ENCODE peak calls at places on chromosomes 13 and 19, in nine cellular contexts. X is ovary, B is GM12878, P is spleen, Q is IMR-90, J is stomach, L is breast epithelium, Y is tibial nerve, O is body of pancreas. F is an unnamed sample.

GRCh38 chr19:17337675-17338439 is 504 bp downstream of the GTPBP3 start:
- DNase-seq in P (peak), O (no peak), Q (no peak), L (no peak), X (no peak), Y (no peak), J (no peak), B (no peak), F (no peak)

GRCh38 chr13:50323440-50324070 is 308.3 kb downstream of the KCNRG start:
- DNase-seq in J (no peak), O (no peak), Q (peak), X (no peak), Y (no peak), L (no peak), P (no peak), B (no peak), F (no peak)

GRCh38 chr13:98509271-98510155 is 67.4 kb downstream of the STK24 start:
- DNase-seq in O (no peak), Y (no peak), J (peak), X (no peak), L (no peak), Q (peak), P (no peak), B (peak), F (peak)

GRCh38 chr13:74290324-74290773 is 156.1 kb upstream of the KLF12 start:
- DNase-seq in X (peak), J (no peak), Q (peak), L (peak), O (peak), Y (no peak), B (no peak), P (no peak), F (peak)

GRCh38 chr13:97878421-97879375 is 74.8 kb upstream of the IPO5 start:
- DNase-seq in X (no peak), O (no peak), J (no peak), B (no peak), Q (peak), Y (no peak), P (no peak), L (no peak), F (no peak)

GRCh38 chr13:23434431-23434830 is 929 bp upstream of the SACS start:
- DNase-seq in P (no peak), O (no peak), X (no peak), B (no peak), J (no peak), L (no peak), Q (no peak), Y (no peak), F (no peak)

GRCh38 chr13:100274942-100275506 is 186.1 kb downstream of the PCCA start:
- DNase-seq in P (no peak), B (no peak), J (no peak), O (no peak), L (no peak), Q (peak), Y (no peak), X (no peak), F (no peak)

GRCh38 chr19:10061717-10062310 is 24.3 kb upstream of the SHFL start:
- DNase-seq in X (no peak), P (no peak), Y (no peak), B (no peak), Q (no peak), J (no peak), L (no peak), O (no peak), F (no peak)

GRCh38 chr13:94550030-94550738 is 45.8 kb downstream of the TGDS start:
- DNase-seq in L (peak), O (no peak), Y (no peak), P (no peak), J (peak), X (no peak), Q (peak), B (peak), F (no peak)

GRCh38 chr13:72556945-72557344 is 170.5 kb downstream of the MZT1 start:
- DNase-seq in J (no peak), P (no peak), O (no peak), L (no peak), X (no peak), Y (no peak), B (no peak), Q (no peak), F (no peak)

GRCh38 chr19:897442-898039 is 4.3 kb downstream of the RNU6-9 start:
- DNase-seq in L (no peak), O (no peak), P (no peak), Q (no peak), X (no peak), Y (no peak), B (no peak), J (no peak), F (no peak)
- TF ChIP-seq CTCF in L (no peak), O (no peak), P (no peak), Q (no peak), X (no peak), Y (no peak), B (no peak), J (no peak), F (no peak)

GRCh38 chr19:13102666-13103584 is at the start of gene LYL1:
- DNase-seq in B (no peak), X (peak), Q (no peak), J (peak), L (no peak), P (peak), Y (no peak), O (peak), F (no peak)
- TF ChIP-seq POLR2A in B (peak), X (no peak), Q (no peak), J (no peak), L (no peak), P (peak), Y (no peak), O (peak), F (no peak)

GRCh38 chr19:28985201-28985600 is 227.8 kb downstream of the UQCRFS1 start:
- DNase-seq in B (no peak), O (no peak), Q (no peak), J (no peak), Y (no peak), X (no peak), P (no peak), L (no peak), F (no peak)

GRCh38 chr19:28981994-28982393 is 231.0 kb downstream of the UQCRFS1 start:
- DNase-seq in J (no peak), Q (no peak), X (no peak), B (no peak), P (no peak), L (no peak), Y (no peak), O (no peak), F (no peak)

GRCh38 chr19:28977826-28978225 is 235.1 kb downstream of the UQCRFS1 start:
- DNase-seq in B (no peak), O (no peak), X (no peak), P (no peak), Q (no peak), J (no peak), L (no peak), Y (no peak), F (no peak)

GRCh38 chr19:28984315-28984714 is 228.6 kb downstream of the UQCRFS1 start:
- DNase-seq in Q (no peak), Y (no peak), X (no peak), L (no peak), O (no peak), J (no peak), B (no peak), P (no peak), F (no peak)

GRCh38 chr19:28980236-28980868 is 232.6 kb downstream of the UQCRFS1 start:
- DNase-seq in X (no peak), Q (peak), J (no peak), Y (no peak), P (no peak), O (no peak), B (no peak), L (no peak), F (no peak)
- TF ChIP-seq CTCF in X (no peak), Q (peak), J (no peak), Y (no peak), P (no peak), O (no peak), B (no peak), L (no peak), F (no peak)

DNA sequence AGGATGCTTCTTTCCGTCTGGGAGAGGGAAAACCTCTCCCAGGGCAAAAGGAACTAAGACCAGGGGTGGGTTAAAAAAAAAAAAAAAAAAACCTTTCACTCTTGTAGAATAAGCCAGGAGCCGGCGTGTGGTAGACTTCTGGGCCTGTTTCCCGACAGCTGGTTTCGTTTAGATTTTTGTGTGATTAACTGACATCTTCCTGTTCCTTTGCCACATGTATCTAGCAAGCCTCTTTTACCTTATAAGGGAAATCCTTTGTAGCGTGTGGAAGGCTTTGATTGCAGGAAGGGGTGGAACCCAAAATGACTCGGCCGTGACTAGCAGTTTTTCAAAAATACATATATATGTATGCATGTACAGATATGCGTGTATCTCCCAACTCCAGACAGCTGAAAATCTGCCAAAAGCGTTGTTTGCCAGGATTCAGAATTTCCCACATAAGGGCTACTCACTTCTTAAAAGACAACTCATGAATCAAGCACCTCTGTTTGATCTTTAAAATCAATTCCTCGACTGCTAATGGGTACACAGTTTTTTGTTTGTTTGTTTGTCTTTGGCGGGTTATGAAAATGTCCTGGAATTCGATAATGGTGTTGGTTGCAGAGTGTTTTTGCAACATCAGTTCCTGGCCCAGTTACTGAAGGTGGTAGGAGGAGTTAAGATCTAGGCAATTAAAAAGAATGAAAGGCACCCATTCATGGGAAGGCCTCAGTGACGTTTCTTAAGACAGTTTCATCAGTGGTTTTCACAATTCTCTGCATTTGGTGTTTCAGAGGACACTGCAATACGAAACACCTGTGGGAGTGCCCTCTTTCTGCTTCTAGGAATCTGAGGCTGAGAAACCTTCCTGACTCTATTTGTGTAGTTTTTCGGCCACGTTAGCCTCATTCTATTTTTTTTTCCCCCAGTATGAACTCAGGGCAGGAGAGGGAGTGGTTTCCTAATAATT is 2.7 kb downstream of the TPM4 start:
- DNase-seq in Y (peak), X (peak), J (peak), P (peak), O (peak), Q (peak), B (peak), L (peak), F (peak)
- TF ChIP-seq POLR2A in Y (no peak), X (no peak), J (no peak), P (no peak), O (no peak), Q (peak), B (peak), L (peak), F (no peak)

DNA sequence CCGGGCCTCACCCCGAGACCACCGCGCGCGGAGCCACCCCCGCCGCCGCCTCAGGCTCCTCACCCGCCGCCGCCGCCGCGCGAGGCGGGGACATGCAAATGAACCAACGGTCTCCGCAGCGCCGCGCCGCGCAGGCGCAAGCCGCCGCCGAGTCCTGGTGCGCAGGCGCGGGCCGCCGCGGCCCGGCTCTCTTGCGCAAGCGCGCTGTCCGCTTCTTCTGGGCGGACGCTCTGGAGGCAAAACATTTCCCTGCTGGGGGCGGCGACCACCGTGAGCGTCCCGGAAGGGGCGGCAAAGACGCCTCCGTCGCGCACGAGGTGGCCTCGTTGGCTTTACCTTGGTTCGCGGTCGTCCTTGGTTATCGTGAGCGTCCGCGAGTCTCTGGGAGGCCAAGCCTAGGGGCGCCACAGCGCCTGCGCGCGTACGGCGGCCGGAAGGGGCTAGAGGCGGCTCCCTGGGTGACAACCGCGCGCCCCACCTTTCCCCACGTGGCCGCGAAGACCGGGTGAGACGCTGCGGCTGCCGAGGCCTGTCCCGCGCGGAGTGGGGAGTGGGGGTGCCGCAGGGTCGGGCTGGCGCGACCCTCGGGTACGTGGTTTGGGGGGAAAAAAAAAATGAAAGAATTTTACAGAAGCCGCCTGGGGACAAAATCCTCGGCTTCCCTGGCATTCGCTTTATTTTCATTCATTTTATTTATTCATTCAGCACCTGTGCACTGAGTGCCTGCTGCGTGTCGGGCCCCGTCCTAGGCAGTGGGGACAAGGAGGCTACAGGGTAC is at the start of the genes ARMC6 and SUGP2:
- DNase-seq in Y (peak), X (peak), B (peak), L (peak), J (peak), O (peak), P (peak), Q (peak), F (peak)
- TF ChIP-seq CTCF in Y (no peak), X (peak), B (no peak), L (peak), J (no peak), O (no peak), P (no peak), Q (no peak), F (no peak)

GRCh38 chr13:54912367-54912766 is 1883.8 kb downstream of the OLFM4 start:
- DNase-seq in J (no peak), Q (no peak), X (no peak), L (no peak), O (no peak), P (no peak), Y (no peak), B (no peak), F (no peak)
- TF ChIP-seq POLR2A in J (no peak), Q (no peak), X (no peak), L (no peak), O (no peak), P (no peak), Y (no peak), B (no peak), F (no peak)

DNA sequence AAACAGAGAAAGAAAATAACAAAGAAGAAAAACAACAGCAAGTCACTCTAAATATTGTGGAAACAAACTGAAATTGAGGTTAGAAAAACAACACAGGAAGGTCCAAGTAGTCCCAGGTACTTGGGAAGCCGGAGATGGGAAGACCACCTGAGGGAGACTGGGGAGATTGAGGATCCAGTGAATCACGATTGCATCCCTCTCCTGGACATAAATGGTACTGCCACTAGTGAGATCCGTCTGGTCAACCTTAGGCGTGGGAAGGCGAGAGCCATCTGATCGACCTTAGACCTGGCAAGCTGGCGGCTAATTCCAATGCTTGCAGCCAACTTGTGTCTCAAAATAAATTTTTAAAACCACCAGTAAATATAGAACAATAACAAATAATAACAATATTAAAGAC is 81.9 kb downstream of the ZNF726 start:
- DNase-seq in X (no peak), B (no peak), L (no peak), Y (no peak), P (no peak), J (no peak), O (no peak), Q (no peak), F (no peak)
- TF ChIP-seq CTCF in X (no peak), B (peak), L (no peak), Y (peak), P (no peak), J (no peak), O (no peak), Q (peak), F (no peak)

DNA sequence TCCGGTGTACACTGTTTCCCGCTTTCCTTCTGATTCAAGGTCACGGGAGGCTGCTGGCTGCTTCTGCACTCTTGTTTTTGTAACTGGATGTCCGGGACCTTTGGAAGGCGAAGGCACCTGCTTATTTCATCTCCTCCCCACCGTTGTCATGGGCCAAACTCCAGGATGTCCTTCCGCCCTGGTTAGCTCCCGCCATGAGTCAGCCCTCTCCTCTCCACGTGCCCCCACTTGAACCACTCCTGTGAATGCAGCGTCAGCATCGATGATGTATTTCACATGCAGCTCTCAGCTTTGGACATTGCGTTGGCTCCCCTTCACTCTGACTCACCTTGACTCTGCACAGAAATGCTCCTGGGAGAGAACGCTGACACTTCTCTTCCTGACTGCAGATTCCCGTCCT is 5.5 kb upstream of the GALP start:
- DNase-seq in O (peak), B (no peak), Q (peak), L (no peak), P (no peak), X (no peak), J (no peak), Y (no peak), F (no peak)
- TF ChIP-seq POLR2A in O (no peak), B (no peak), Q (no peak), L (no peak), P (no peak), X (no peak), J (no peak), Y (no peak), F (no peak)

DNA sequence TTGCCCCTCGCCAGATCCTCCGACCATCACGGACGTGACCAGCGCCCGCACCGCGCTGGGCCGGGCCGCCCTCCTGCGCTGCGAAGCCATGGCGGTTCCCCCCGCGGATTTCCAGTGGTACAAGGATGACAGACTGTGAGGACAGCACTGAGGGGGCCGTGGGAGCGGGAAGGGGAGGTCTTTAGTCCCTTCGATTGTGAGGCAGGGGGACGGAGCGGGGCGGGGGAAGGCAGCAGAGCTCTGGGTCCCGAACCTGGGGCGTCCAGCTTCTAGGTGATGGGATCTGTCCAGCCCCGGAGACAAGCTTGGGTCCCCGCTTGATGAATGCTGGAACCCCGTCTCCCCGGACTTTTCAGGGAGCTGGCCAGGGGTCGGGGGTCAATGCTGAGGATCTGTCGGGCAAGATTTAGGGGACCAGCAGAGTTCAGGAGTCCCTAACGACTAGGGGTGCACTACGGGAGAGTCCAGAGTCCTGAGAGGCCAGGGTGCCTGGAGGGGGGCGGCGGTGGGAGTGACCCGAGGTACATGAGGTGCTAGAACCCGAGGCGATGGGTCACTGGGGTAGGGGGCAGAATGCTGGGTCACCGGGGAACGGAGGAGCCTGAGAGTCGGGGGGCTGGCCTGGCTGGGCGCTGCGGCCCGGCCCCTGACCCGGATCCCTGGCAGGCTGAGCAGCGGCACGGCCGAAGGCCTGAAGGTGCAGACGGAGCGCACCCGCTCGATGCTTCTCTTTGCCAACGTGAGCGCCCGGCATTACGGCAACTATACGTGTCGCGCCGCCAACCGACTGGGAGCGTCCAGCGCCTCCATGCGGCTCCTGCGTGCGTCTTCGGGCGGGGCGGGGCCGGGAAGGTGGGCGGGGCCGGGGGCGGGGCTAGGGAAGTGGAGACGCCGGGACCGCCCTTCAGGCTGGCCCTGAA is 14.6 kb downstream of the VSIG10L start:
- DNase-seq in B (no peak), J (peak), P (peak), O (no peak), L (no peak), X (no peak), Y (no peak), Q (peak), F (no peak)
- TF ChIP-seq CTCF in B (no peak), J (no peak), P (no peak), O (no peak), L (no peak), X (no peak), Y (no peak), Q (peak), F (no peak)